ENCODE peak calls at places on chromosomes 6 and 20, in eight cellular contexts. D, S, A, F, U, O, W and K are unnamed samples.

GRCh38 chr6:18031189-18031588 is 43.8 kb upstream of the KIF13A start:
- DNase-seq in U (no peak), O (no peak), A (no peak), F (no peak), W (no peak), S (no peak), D (no peak), K (no peak)

GRCh38 chr6:33080127-33081089 is 4.6 kb downstream of the HLA-DPB1 start:
- DNase-seq in D (peak; percentile 48), F (peak; percentile 75), S (no peak), A (peak; percentile 31), W (no peak), U (no peak), O (peak; percentile 12), K (no peak)

GRCh38 chr6:121522771-121523386 is 87.4 kb downstream of the GJA1 start:
- DNase-seq in O (no peak), W (no peak), A (no peak), U (no peak), F (peak; percentile 49), S (no peak), D (no peak), K (no peak)

GRCh38 chr6:100065348-100065747 is 71.3 kb upstream of the MCHR2 start:
- DNase-seq in O (no peak), D (no peak), W (no peak), U (no peak), S (no peak), A (no peak), F (no peak), K (no peak)

GRCh38 chr6:11744753-11745152 is 33.9 kb downstream of the ADTRP start:
- DNase-seq in U (peak; percentile 39), W (no peak), A (no peak), S (peak; percentile 62), D (no peak), F (peak; percentile 77), O (peak; percentile 63), K (no peak)

GRCh38 chr6:116034327-116034726 is 26.4 kb downstream of the FRK start:
- DNase-seq in F (peak; percentile 39), U (peak; percentile 21), O (peak; percentile 51), S (no peak), W (no peak), D (no peak), A (no peak), K (no peak)

GRCh38 chr6:90286884-90287488 is 9.7 kb downstream of the BACH2 start:
- DNase-seq in W (peak; percentile 72), D (no peak), U (no peak), A (peak; percentile 88), O (peak; percentile 36), S (no peak), F (peak; percentile 43), K (no peak)

GRCh38 chr6:7691675-7692452 is 34.0 kb upstream of the BMP6 start:
- DNase-seq in D (no peak), W (peak; percentile 71), O (peak; percentile 61), U (peak; percentile 31), A (peak; percentile 19), S (no peak), F (peak; percentile 61), K (no peak)

GRCh38 chr20:3164043-3164762 is 4.5 kb upstream of the FASTKD5 start:
- DNase-seq in S (no peak), D (peak; percentile 23), O (no peak), U (no peak), A (no peak), W (no peak), F (no peak), K (no peak)

GRCh38 chr6:146709036-146709622 is 110.4 kb downstream of the ADGB start:
- DNase-seq in O (no peak), A (no peak), F (no peak), U (no peak), D (no peak), S (no peak), W (no peak), K (no peak)

GRCh38 chr6:10099086-10099499 is 315.8 kb downstream of the TFAP2A start:
- DNase-seq in W (no peak), S (no peak), A (no peak), F (no peak), O (no peak), U (no peak), D (no peak), K (no peak)

GRCh38 chr20:3102575-3103368 is 18.2 kb upstream of the AVP start:
- DNase-seq in U (no peak), F (no peak), O (no peak), W (no peak), D (no peak), S (no peak), A (no peak), K (no peak)

GRCh38 chr6:135498178-135498841 is 770 bp upstream of the AHI1 start:
- DNase-seq in D (peak; percentile 44), U (peak; percentile 77), W (peak; percentile 69), A (peak; percentile 86), S (peak; percentile 62), F (peak; percentile 91), O (peak; percentile 91), K (peak; percentile 35)

GRCh38 chr6:4883298-4883697 is 107.1 kb downstream of the CDYL start:
- DNase-seq in U (no peak), F (no peak), A (no peak), D (no peak), W (no peak), O (no peak), S (no peak), K (no peak)

GRCh38 chr20:35699127-35699913 is at the start of the genes NFS1 and ROMO1:
- DNase-seq in A (peak; percentile 93), U (peak; percentile 11), S (peak; percentile 52), W (peak; percentile 56), O (peak; percentile 81), D (peak; percentile 93), F (peak; percentile 95), K (peak; percentile 94)

GRCh38 chr20:63963348-63963741 is 6.4 kb downstream of the ZNF512B start:
- DNase-seq in F (peak; percentile 0), W (no peak), O (no peak), A (no peak), S (no peak), U (no peak), D (no peak), K (no peak)

GRCh38 chr6:68634503-68635411 is at the start of gene ADGRB3:
- DNase-seq in W (no peak), A (peak; percentile 36), F (peak; percentile 97), D (peak; percentile 69), U (no peak), S (no peak), O (peak; percentile 79), K (peak; percentile 77)

GRCh38 chr20:45313065-45313695 is 5.1 kb upstream of the MATN4 start:
- DNase-seq in D (no peak), W (no peak), O (no peak), U (no peak), A (no peak), S (no peak), F (no peak), K (no peak)

GRCh38 chr6:830667-831327 is 137.9 kb upstream of the EXOC2 start:
- DNase-seq in U (no peak), S (no peak), W (no peak), O (no peak), F (no peak), A (no peak), D (no peak), K (no peak)

GRCh38 chr6:44661631-44662030 is 274.1 kb downstream of the CDC5L start:
- DNase-seq in F (no peak), O (no peak), D (no peak), W (no peak), S (no peak), U (no peak), A (no peak), K (no peak)

GRCh38 chr6:44659676-44660170 is 272.2 kb downstream of the CDC5L start:
- DNase-seq in O (no peak), U (no peak), A (no peak), S (no peak), F (no peak), D (no peak), W (no peak), K (no peak)

GRCh38 chr6:44660561-44661220 is 273.2 kb downstream of the CDC5L start:
- DNase-seq in O (peak; percentile 83), U (peak; percentile 85), W (no peak), A (no peak), D (no peak), S (no peak), F (peak; percentile 35), K (no peak)

GRCh38 chr6:44662461-44663121 is 275.1 kb downstream of the CDC5L start:
- DNase-seq in O (peak; percentile 92), A (no peak), D (no peak), S (no peak), W (no peak), U (peak; percentile 61), F (no peak), K (no peak)

GRCh38 chr6:44661221-44661609 is 273.7 kb downstream of the CDC5L start:
- DNase-seq in U (peak; percentile 96), A (no peak), O (peak; percentile 77), D (no peak), F (peak; percentile 45), S (no peak), W (no peak), K (no peak)
- TF ChIP-seq CTCF in U (no peak), A (no peak), O (no peak), D (no peak), F (no peak), S (no peak), W (no peak), K (no peak)

GRCh38 chr6:95819939-95820338 is 195.8 kb upstream of the FUT9 start:
- DNase-seq in O (no peak), A (peak; percentile 1), D (no peak), U (no peak), F (no peak), S (no peak), W (no peak), K (no peak)
- TF ChIP-seq CTCF in O (no peak), A (no peak), D (no peak), U (no peak), F (no peak), S (no peak), W (no peak), K (peak; percentile 47)

GRCh38 chr20:1423625-1424106 is 30.8 kb upstream of the FKBP1A start:
- DNase-seq in U (no peak), O (peak; percentile 80), S (no peak), F (peak; percentile 68), W (peak; percentile 67), D (no peak), A (peak; percentile 44), K (no peak)
- TF ChIP-seq CTCF in U (no peak), O (no peak), S (no peak), F (no peak), W (no peak), D (no peak), A (no peak), K (peak; percentile 4)

DNA sequence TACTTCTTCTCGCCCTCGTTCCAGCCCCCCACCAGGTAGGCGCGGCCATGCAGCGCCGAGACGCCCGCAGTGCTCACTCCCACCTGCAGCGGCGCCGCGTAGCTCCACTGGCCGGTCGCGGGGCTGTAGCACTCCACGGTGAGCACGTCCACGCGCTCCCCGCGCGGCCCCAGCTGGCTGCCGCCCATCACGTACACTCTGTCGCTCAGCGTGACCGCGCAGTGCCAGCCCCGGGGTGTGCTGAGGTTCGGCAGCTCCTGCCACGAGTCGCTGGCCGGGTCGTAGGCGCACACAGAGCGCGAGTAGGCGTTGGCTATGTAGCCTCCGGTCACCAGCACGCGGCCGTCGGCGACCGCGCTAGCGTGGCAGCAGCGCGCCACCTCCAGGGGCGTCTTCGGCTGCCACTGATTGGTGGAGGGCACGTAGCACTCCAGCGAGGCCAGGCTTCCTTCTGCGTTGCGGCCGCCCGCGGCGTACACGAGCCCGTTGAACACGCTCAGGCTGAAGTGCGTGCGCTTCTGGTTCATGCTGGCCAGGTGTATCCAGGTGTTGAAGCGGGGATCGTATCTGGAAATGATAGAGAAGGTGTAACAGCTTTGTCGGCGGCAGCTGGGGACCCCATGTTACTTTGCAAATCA is 13.7 kb downstream of the KLHL31 start:
- DNase-seq in S (no peak), D (peak; percentile 56), A (peak; percentile 84), O (peak; percentile 33), W (peak; percentile 88), U (no peak), F (peak; percentile 77), K (peak; percentile 51)
- TF ChIP-seq CTCF in S (no peak), D (no peak), A (no peak), O (peak; percentile 11), W (peak; percentile 33), U (peak; percentile 26), F (no peak), K (peak; percentile 23)